ENCODE peak calls at places on chromosomes 7 and 10, in ten cellular contexts. One of them, this sample, is unnamed.

GRCh38 chr7:44615149-44615611 is 8.8 kb downstream of the OGDH start:
- DNase-seq in CD8-positive, alpha-beta T cell: no peak
- DNase-seq in mesendoderm: peak
- DNase-seq in kidney: no peak
- DNase-seq in islet precursor cell: peak
- DNase-seq in activated T-helper 1 cell treated with anti-CD3 and anti-CD28 coated beads, Interleukin-2, amount 50 U/mL, for 16 hours: no peak
- DNase-seq in NCI-H345: no peak
- DNase-seq in foreskin fibroblast: no peak
- DNase-seq in stimulated activated CD8-positive, alpha-beta memory T cell treated with anti-CD3 and anti-CD28 coated beads, Interleukin-15, amount 100 ng/mL, for 24 hours: no peak
- DNase-seq in fibroblast of mammary gland: peak
- DNase-seq in this sample: peak

GRCh38 chr10:93816123-93816747 is 58.5 kb downstream of the LGI1 start:
- DNase-seq in islet precursor cell: peak
- DNase-seq in CD8-positive, alpha-beta T cell: no peak
- DNase-seq in foreskin fibroblast: peak
- DNase-seq in NCI-H345: peak
- DNase-seq in fibroblast of mammary gland: peak
- DNase-seq in activated T-helper 1 cell treated with anti-CD3 and anti-CD28 coated beads, Interleukin-2, amount 50 U/mL, for 16 hours: no peak
- DNase-seq in kidney: peak
- DNase-seq in stimulated activated CD8-positive, alpha-beta memory T cell treated with anti-CD3 and anti-CD28 coated beads, Interleukin-15, amount 100 ng/mL, for 24 hours: no peak
- DNase-seq in mesendoderm: peak
- DNase-seq in this sample: peak

GRCh38 chr7:83306487-83306886 is 143.8 kb upstream of the PCLO start:
- DNase-seq in NCI-H345: no peak
- DNase-seq in kidney: no peak
- DNase-seq in stimulated activated CD8-positive, alpha-beta memory T cell treated with anti-CD3 and anti-CD28 coated beads, Interleukin-15, amount 100 ng/mL, for 24 hours: no peak
- DNase-seq in foreskin fibroblast: peak
- DNase-seq in activated T-helper 1 cell treated with anti-CD3 and anti-CD28 coated beads, Interleukin-2, amount 50 U/mL, for 16 hours: no peak
- DNase-seq in mesendoderm: no peak
- DNase-seq in islet precursor cell: no peak
- DNase-seq in CD8-positive, alpha-beta T cell: no peak
- DNase-seq in fibroblast of mammary gland: no peak
- DNase-seq in this sample: no peak

GRCh38 chr7:84236398-84236797 is 41.8 kb upstream of the SEMA3A start:
- DNase-seq in islet precursor cell: no peak
- DNase-seq in stimulated activated CD8-positive, alpha-beta memory T cell treated with anti-CD3 and anti-CD28 coated beads, Interleukin-15, amount 100 ng/mL, for 24 hours: no peak
- DNase-seq in CD8-positive, alpha-beta T cell: no peak
- DNase-seq in kidney: no peak
- DNase-seq in mesendoderm: no peak
- DNase-seq in NCI-H345: no peak
- DNase-seq in fibroblast of mammary gland: peak
- DNase-seq in foreskin fibroblast: peak
- DNase-seq in activated T-helper 1 cell treated with anti-CD3 and anti-CD28 coated beads, Interleukin-2, amount 50 U/mL, for 16 hours: no peak
- DNase-seq in this sample: no peak

GRCh38 chr7:78377532-78377931 is 579.0 kb downstream of the PHTF2 start:
- DNase-seq in foreskin fibroblast: no peak
- DNase-seq in islet precursor cell: no peak
- DNase-seq in kidney: no peak
- DNase-seq in activated T-helper 1 cell treated with anti-CD3 and anti-CD28 coated beads, Interleukin-2, amount 50 U/mL, for 16 hours: no peak
- DNase-seq in NCI-H345: no peak
- DNase-seq in fibroblast of mammary gland: no peak
- DNase-seq in mesendoderm: no peak
- DNase-seq in CD8-positive, alpha-beta T cell: no peak
- DNase-seq in stimulated activated CD8-positive, alpha-beta memory T cell treated with anti-CD3 and anti-CD28 coated beads, Interleukin-15, amount 100 ng/mL, for 24 hours: no peak
- DNase-seq in this sample: no peak

GRCh38 chr10:116521424-116522305 is 24.1 kb upstream of the PNLIP start:
- DNase-seq in mesendoderm: peak
- DNase-seq in stimulated activated CD8-positive, alpha-beta memory T cell treated with anti-CD3 and anti-CD28 coated beads, Interleukin-15, amount 100 ng/mL, for 24 hours: no peak
- DNase-seq in kidney: no peak
- DNase-seq in fibroblast of mammary gland: peak
- DNase-seq in islet precursor cell: no peak
- DNase-seq in activated T-helper 1 cell treated with anti-CD3 and anti-CD28 coated beads, Interleukin-2, amount 50 U/mL, for 16 hours: no peak
- DNase-seq in NCI-H345: peak
- DNase-seq in foreskin fibroblast: peak
- DNase-seq in CD8-positive, alpha-beta T cell: no peak
- DNase-seq in this sample: no peak

GRCh38 chr10:132099701-132100481 is 34.1 kb downstream of the JAKMIP3 start:
- DNase-seq in foreskin fibroblast: no peak
- DNase-seq in activated T-helper 1 cell treated with anti-CD3 and anti-CD28 coated beads, Interleukin-2, amount 50 U/mL, for 16 hours: no peak
- DNase-seq in CD8-positive, alpha-beta T cell: no peak
- DNase-seq in islet precursor cell: peak
- DNase-seq in NCI-H345: no peak
- DNase-seq in fibroblast of mammary gland: no peak
- DNase-seq in kidney: peak
- DNase-seq in mesendoderm: no peak
- DNase-seq in stimulated activated CD8-positive, alpha-beta memory T cell treated with anti-CD3 and anti-CD28 coated beads, Interleukin-15, amount 100 ng/mL, for 24 hours: no peak
- DNase-seq in this sample: no peak

GRCh38 chr10:126749030-126749655 is 78.7 kb upstream of the C10orf90 start:
- DNase-seq in CD8-positive, alpha-beta T cell: no peak
- DNase-seq in islet precursor cell: peak
- DNase-seq in kidney: peak
- DNase-seq in mesendoderm: peak
- DNase-seq in fibroblast of mammary gland: peak
- DNase-seq in foreskin fibroblast: peak
- DNase-seq in activated T-helper 1 cell treated with anti-CD3 and anti-CD28 coated beads, Interleukin-2, amount 50 U/mL, for 16 hours: no peak
- DNase-seq in stimulated activated CD8-positive, alpha-beta memory T cell treated with anti-CD3 and anti-CD28 coated beads, Interleukin-15, amount 100 ng/mL, for 24 hours: peak
- DNase-seq in NCI-H345: peak
- DNase-seq in this sample: peak

GRCh38 chr10:131978366-131978765 is 3.4 kb downstream of the BNIP3 start:
- DNase-seq in activated T-helper 1 cell treated with anti-CD3 and anti-CD28 coated beads, Interleukin-2, amount 50 U/mL, for 16 hours: no peak
- DNase-seq in islet precursor cell: no peak
- DNase-seq in fibroblast of mammary gland: no peak
- DNase-seq in foreskin fibroblast: no peak
- DNase-seq in mesendoderm: no peak
- DNase-seq in CD8-positive, alpha-beta T cell: no peak
- DNase-seq in kidney: no peak
- DNase-seq in NCI-H345: no peak
- DNase-seq in stimulated activated CD8-positive, alpha-beta memory T cell treated with anti-CD3 and anti-CD28 coated beads, Interleukin-15, amount 100 ng/mL, for 24 hours: no peak
- DNase-seq in this sample: no peak

GRCh38 chr10:117537436-117537903 is 5.1 kb upstream of the EMX2 start:
- DNase-seq in activated T-helper 1 cell treated with anti-CD3 and anti-CD28 coated beads, Interleukin-2, amount 50 U/mL, for 16 hours: no peak
- DNase-seq in stimulated activated CD8-positive, alpha-beta memory T cell treated with anti-CD3 and anti-CD28 coated beads, Interleukin-15, amount 100 ng/mL, for 24 hours: no peak
- DNase-seq in kidney: no peak
- DNase-seq in NCI-H345: no peak
- DNase-seq in mesendoderm: peak
- DNase-seq in foreskin fibroblast: peak
- DNase-seq in fibroblast of mammary gland: no peak
- DNase-seq in islet precursor cell: no peak
- DNase-seq in CD8-positive, alpha-beta T cell: no peak
- DNase-seq in this sample: peak

GRCh38 chr7:986766-987722 is 4.1 kb downstream of the CYP2W1 start:
- DNase-seq in foreskin fibroblast: no peak
- DNase-seq in mesendoderm: no peak
- DNase-seq in CD8-positive, alpha-beta T cell: no peak
- DNase-seq in fibroblast of mammary gland: no peak
- DNase-seq in activated T-helper 1 cell treated with anti-CD3 and anti-CD28 coated beads, Interleukin-2, amount 50 U/mL, for 16 hours: no peak
- DNase-seq in NCI-H345: no peak
- DNase-seq in islet precursor cell: no peak
- DNase-seq in kidney: no peak
- DNase-seq in stimulated activated CD8-positive, alpha-beta memory T cell treated with anti-CD3 and anti-CD28 coated beads, Interleukin-15, amount 100 ng/mL, for 24 hours: no peak
- DNase-seq in this sample: no peak

GRCh38 chr10:63901916-63902315 is 380.7 kb downstream of the REEP3 start:
- DNase-seq in mesendoderm: peak
- DNase-seq in NCI-H345: no peak
- DNase-seq in fibroblast of mammary gland: no peak
- DNase-seq in stimulated activated CD8-positive, alpha-beta memory T cell treated with anti-CD3 and anti-CD28 coated beads, Interleukin-15, amount 100 ng/mL, for 24 hours: no peak
- DNase-seq in CD8-positive, alpha-beta T cell: no peak
- DNase-seq in islet precursor cell: peak
- DNase-seq in activated T-helper 1 cell treated with anti-CD3 and anti-CD28 coated beads, Interleukin-2, amount 50 U/mL, for 16 hours: no peak
- DNase-seq in foreskin fibroblast: no peak
- DNase-seq in kidney: no peak
- DNase-seq in this sample: no peak

GRCh38 chr10:133555521-133555920 is 9.9 kb downstream of the SYCE1 start:
- DNase-seq in kidney: no peak
- DNase-seq in CD8-positive, alpha-beta T cell: no peak
- DNase-seq in NCI-H345: no peak
- DNase-seq in stimulated activated CD8-positive, alpha-beta memory T cell treated with anti-CD3 and anti-CD28 coated beads, Interleukin-15, amount 100 ng/mL, for 24 hours: no peak
- DNase-seq in fibroblast of mammary gland: no peak
- DNase-seq in mesendoderm: no peak
- DNase-seq in foreskin fibroblast: no peak
- DNase-seq in activated T-helper 1 cell treated with anti-CD3 and anti-CD28 coated beads, Interleukin-2, amount 50 U/mL, for 16 hours: no peak
- DNase-seq in islet precursor cell: peak
- DNase-seq in this sample: no peak

GRCh38 chr10:132078746-132079345 is 13.1 kb downstream of the JAKMIP3 start:
- DNase-seq in foreskin fibroblast: no peak
- DNase-seq in kidney: peak
- DNase-seq in CD8-positive, alpha-beta T cell: no peak
- DNase-seq in mesendoderm: no peak
- DNase-seq in fibroblast of mammary gland: no peak
- DNase-seq in NCI-H345: no peak
- DNase-seq in stimulated activated CD8-positive, alpha-beta memory T cell treated with anti-CD3 and anti-CD28 coated beads, Interleukin-15, amount 100 ng/mL, for 24 hours: no peak
- DNase-seq in islet precursor cell: peak
- DNase-seq in activated T-helper 1 cell treated with anti-CD3 and anti-CD28 coated beads, Interleukin-2, amount 50 U/mL, for 16 hours: no peak
- DNase-seq in this sample: no peak

GRCh38 chr10:88477343-88478085 is 105.6 kb downstream of the RNLS start:
- DNase-seq in activated T-helper 1 cell treated with anti-CD3 and anti-CD28 coated beads, Interleukin-2, amount 50 U/mL, for 16 hours: no peak
- DNase-seq in islet precursor cell: no peak
- DNase-seq in NCI-H345: no peak
- DNase-seq in kidney: no peak
- DNase-seq in foreskin fibroblast: no peak
- DNase-seq in mesendoderm: no peak
- DNase-seq in stimulated activated CD8-positive, alpha-beta memory T cell treated with anti-CD3 and anti-CD28 coated beads, Interleukin-15, amount 100 ng/mL, for 24 hours: no peak
- DNase-seq in fibroblast of mammary gland: peak
- DNase-seq in CD8-positive, alpha-beta T cell: no peak
- DNase-seq in this sample: no peak

GRCh38 chr7:41696323-41696916 is 6.5 kb downstream of the INHBA start:
- DNase-seq in islet precursor cell: peak
- DNase-seq in fibroblast of mammary gland: peak
- DNase-seq in CD8-positive, alpha-beta T cell: no peak
- DNase-seq in stimulated activated CD8-positive, alpha-beta memory T cell treated with anti-CD3 and anti-CD28 coated beads, Interleukin-15, amount 100 ng/mL, for 24 hours: no peak
- DNase-seq in mesendoderm: peak
- DNase-seq in activated T-helper 1 cell treated with anti-CD3 and anti-CD28 coated beads, Interleukin-2, amount 50 U/mL, for 16 hours: no peak
- DNase-seq in foreskin fibroblast: peak
- DNase-seq in kidney: peak
- DNase-seq in NCI-H345: no peak
- DNase-seq in this sample: peak

GRCh38 chr7:150620061-150620460 is 12.1 kb downstream of the GIMAP6 start:
- DNase-seq in kidney: no peak
- DNase-seq in fibroblast of mammary gland: no peak
- DNase-seq in stimulated activated CD8-positive, alpha-beta memory T cell treated with anti-CD3 and anti-CD28 coated beads, Interleukin-15, amount 100 ng/mL, for 24 hours: no peak
- DNase-seq in foreskin fibroblast: no peak
- DNase-seq in CD8-positive, alpha-beta T cell: no peak
- DNase-seq in NCI-H345: no peak
- DNase-seq in islet precursor cell: no peak
- DNase-seq in activated T-helper 1 cell treated with anti-CD3 and anti-CD28 coated beads, Interleukin-2, amount 50 U/mL, for 16 hours: no peak
- DNase-seq in mesendoderm: no peak
- DNase-seq in this sample: no peak

GRCh38 chr10:109429956-109430760 is 493.2 kb downstream of the XPNPEP1 start:
- DNase-seq in mesendoderm: no peak
- DNase-seq in activated T-helper 1 cell treated with anti-CD3 and anti-CD28 coated beads, Interleukin-2, amount 50 U/mL, for 16 hours: no peak
- DNase-seq in CD8-positive, alpha-beta T cell: no peak
- DNase-seq in kidney: no peak
- DNase-seq in islet precursor cell: no peak
- DNase-seq in NCI-H345: no peak
- DNase-seq in stimulated activated CD8-positive, alpha-beta memory T cell treated with anti-CD3 and anti-CD28 coated beads, Interleukin-15, amount 100 ng/mL, for 24 hours: no peak
- DNase-seq in foreskin fibroblast: peak
- DNase-seq in fibroblast of mammary gland: peak
- DNase-seq in this sample: no peak

GRCh38 chr10:120995768-120996167 is 144.6 kb downstream of the WDR11 start:
- DNase-seq in foreskin fibroblast: no peak
- DNase-seq in NCI-H345: no peak
- DNase-seq in mesendoderm: no peak
- DNase-seq in islet precursor cell: no peak
- DNase-seq in fibroblast of mammary gland: no peak
- DNase-seq in CD8-positive, alpha-beta T cell: no peak
- DNase-seq in stimulated activated CD8-positive, alpha-beta memory T cell treated with anti-CD3 and anti-CD28 coated beads, Interleukin-15, amount 100 ng/mL, for 24 hours: no peak
- DNase-seq in activated T-helper 1 cell treated with anti-CD3 and anti-CD28 coated beads, Interleukin-2, amount 50 U/mL, for 16 hours: no peak
- DNase-seq in kidney: no peak
- DNase-seq in this sample: no peak

GRCh38 chr10:48285710-48286109 is 11.2 kb upstream of the FRMPD2 start:
- DNase-seq in NCI-H345: peak
- DNase-seq in mesendoderm: no peak
- DNase-seq in kidney: no peak
- DNase-seq in foreskin fibroblast: no peak
- DNase-seq in stimulated activated CD8-positive, alpha-beta memory T cell treated with anti-CD3 and anti-CD28 coated beads, Interleukin-15, amount 100 ng/mL, for 24 hours: no peak
- DNase-seq in fibroblast of mammary gland: peak
- DNase-seq in activated T-helper 1 cell treated with anti-CD3 and anti-CD28 coated beads, Interleukin-2, amount 50 U/mL, for 16 hours: no peak
- DNase-seq in CD8-positive, alpha-beta T cell: no peak
- DNase-seq in islet precursor cell: no peak
- DNase-seq in this sample: no peak

GRCh38 chr7:46352335-46352954 is 431.4 kb upstream of the IGFBP3 start:
- DNase-seq in kidney: no peak
- DNase-seq in activated T-helper 1 cell treated with anti-CD3 and anti-CD28 coated beads, Interleukin-2, amount 50 U/mL, for 16 hours: no peak
- DNase-seq in mesendoderm: peak
- DNase-seq in stimulated activated CD8-positive, alpha-beta memory T cell treated with anti-CD3 and anti-CD28 coated beads, Interleukin-15, amount 100 ng/mL, for 24 hours: no peak
- DNase-seq in foreskin fibroblast: peak
- DNase-seq in fibroblast of mammary gland: peak
- DNase-seq in islet precursor cell: peak
- DNase-seq in NCI-H345: peak
- DNase-seq in CD8-positive, alpha-beta T cell: no peak
- DNase-seq in this sample: peak

GRCh38 chr10:3248526-3249255 is 76.1 kb upstream of the PITRM1 start:
- DNase-seq in kidney: no peak
- DNase-seq in activated T-helper 1 cell treated with anti-CD3 and anti-CD28 coated beads, Interleukin-2, amount 50 U/mL, for 16 hours: no peak
- DNase-seq in foreskin fibroblast: peak
- DNase-seq in stimulated activated CD8-positive, alpha-beta memory T cell treated with anti-CD3 and anti-CD28 coated beads, Interleukin-15, amount 100 ng/mL, for 24 hours: no peak
- DNase-seq in CD8-positive, alpha-beta T cell: no peak
- DNase-seq in islet precursor cell: peak
- DNase-seq in NCI-H345: no peak
- DNase-seq in mesendoderm: peak
- DNase-seq in fibroblast of mammary gland: peak
- DNase-seq in this sample: no peak

GRCh38 chr7:70618020-70618551 is 513.9 kb upstream of the GALNT17 start:
- DNase-seq in mesendoderm: no peak
- DNase-seq in CD8-positive, alpha-beta T cell: no peak
- DNase-seq in foreskin fibroblast: no peak
- DNase-seq in stimulated activated CD8-positive, alpha-beta memory T cell treated with anti-CD3 and anti-CD28 coated beads, Interleukin-15, amount 100 ng/mL, for 24 hours: no peak
- DNase-seq in islet precursor cell: no peak
- DNase-seq in NCI-H345: peak
- DNase-seq in kidney: no peak
- DNase-seq in activated T-helper 1 cell treated with anti-CD3 and anti-CD28 coated beads, Interleukin-2, amount 50 U/mL, for 16 hours: no peak
- DNase-seq in fibroblast of mammary gland: no peak
- DNase-seq in this sample: no peak

GRCh38 chr7:21844742-21845141 is 101.0 kb downstream of the CDCA7L start:
- DNase-seq in activated T-helper 1 cell treated with anti-CD3 and anti-CD28 coated beads, Interleukin-2, amount 50 U/mL, for 16 hours: no peak
- DNase-seq in foreskin fibroblast: no peak
- DNase-seq in NCI-H345: no peak
- DNase-seq in CD8-positive, alpha-beta T cell: no peak
- DNase-seq in kidney: no peak
- DNase-seq in fibroblast of mammary gland: peak
- DNase-seq in stimulated activated CD8-positive, alpha-beta memory T cell treated with anti-CD3 and anti-CD28 coated beads, Interleukin-15, amount 100 ng/mL, for 24 hours: no peak
- DNase-seq in islet precursor cell: peak
- DNase-seq in mesendoderm: no peak
- DNase-seq in this sample: no peak

GRCh38 chr7:31948041-31948440 is 122.2 kb downstream of the PDE1C start:
- DNase-seq in kidney: no peak
- DNase-seq in mesendoderm: no peak
- DNase-seq in CD8-positive, alpha-beta T cell: no peak
- DNase-seq in foreskin fibroblast: peak
- DNase-seq in islet precursor cell: no peak
- DNase-seq in fibroblast of mammary gland: peak
- DNase-seq in NCI-H345: no peak
- DNase-seq in activated T-helper 1 cell treated with anti-CD3 and anti-CD28 coated beads, Interleukin-2, amount 50 U/mL, for 16 hours: no peak
- DNase-seq in stimulated activated CD8-positive, alpha-beta memory T cell treated with anti-CD3 and anti-CD28 coated beads, Interleukin-15, amount 100 ng/mL, for 24 hours: no peak
- DNase-seq in this sample: no peak

GRCh38 chr10:127354992-127355391 is 158.6 kb upstream of the INSYN2A start:
- DNase-seq in NCI-H345: no peak
- DNase-seq in fibroblast of mammary gland: no peak
- DNase-seq in stimulated activated CD8-positive, alpha-beta memory T cell treated with anti-CD3 and anti-CD28 coated beads, Interleukin-15, amount 100 ng/mL, for 24 hours: no peak
- DNase-seq in CD8-positive, alpha-beta T cell: no peak
- DNase-seq in foreskin fibroblast: no peak
- DNase-seq in islet precursor cell: no peak
- DNase-seq in mesendoderm: no peak
- DNase-seq in kidney: no peak
- DNase-seq in activated T-helper 1 cell treated with anti-CD3 and anti-CD28 coated beads, Interleukin-2, amount 50 U/mL, for 16 hours: no peak
- DNase-seq in this sample: no peak

GRCh38 chr7:33185786-33186185 is 56.4 kb downstream of the BBS9 start:
- DNase-seq in kidney: no peak
- DNase-seq in NCI-H345: peak
- DNase-seq in mesendoderm: peak
- DNase-seq in foreskin fibroblast: peak
- DNase-seq in stimulated activated CD8-positive, alpha-beta memory T cell treated with anti-CD3 and anti-CD28 coated beads, Interleukin-15, amount 100 ng/mL, for 24 hours: no peak
- DNase-seq in islet precursor cell: no peak
- DNase-seq in CD8-positive, alpha-beta T cell: no peak
- DNase-seq in activated T-helper 1 cell treated with anti-CD3 and anti-CD28 coated beads, Interleukin-2, amount 50 U/mL, for 16 hours: no peak
- DNase-seq in fibroblast of mammary gland: peak
- DNase-seq in this sample: peak

This sample was measured in ELF-1.